ENCODE peak calls at places on chromosomes 16 and 17, in four cellular contexts. One of them, this sample, is unnamed.
A peak's percentile ranks its signal among the peaks of the same experiment; 100 is the strongest.

GRCh38 chr16:65657556-65657955 is 535.7 kb upstream of the CDH11 start:
- DNase-seq in HepG2: no peak
- DNase-seq in GM12878: no peak
- DNase-seq in K562: no peak
- DNase-seq in this sample: no peak

GRCh38 chr16:86718118-86718517 is 139.8 kb downstream of the FOXL1 start:
- DNase-seq in HepG2: no peak
- DNase-seq in GM12878: peak; percentile 3
- DNase-seq in K562: no peak
- DNase-seq in this sample: no peak

GRCh38 chr17:63246344-63246743 is 199.8 kb downstream of the CYB561 start:
- DNase-seq in K562: no peak
- DNase-seq in GM12878: no peak
- DNase-seq in HepG2: no peak
- DNase-seq in this sample: no peak

GRCh38 chr16:88703486-88704309 is 2.5 kb downstream of the RNF166 start:
- DNase-seq in GM12878: no peak
- DNase-seq in HepG2: no peak
- DNase-seq in K562: no peak
- DNase-seq in this sample: no peak

GRCh38 chr16:54927125-54928015 is 3.3 kb upstream of the IRX5 start:
- DNase-seq in K562: no peak
- DNase-seq in GM12878: no peak
- DNase-seq in HepG2: no peak
- DNase-seq in this sample: no peak

GRCh38 chr16:21060027-21060510 is 90.6 kb downstream of the DNAH3 start:
- DNase-seq in GM12878: no peak
- DNase-seq in HepG2: no peak
- DNase-seq in K562: no peak
- DNase-seq in this sample: no peak

GRCh38 chr17:58786586-58787295 is 31.1 kb downstream of the PPM1E start:
- DNase-seq in HepG2: no peak
- DNase-seq in GM12878: no peak
- DNase-seq in K562: no peak
- DNase-seq in this sample: no peak

GRCh38 chr16:78505544-78506371 is 406.3 kb downstream of the WWOX start:
- DNase-seq in HepG2: peak; percentile 80
- DNase-seq in K562: peak; percentile 14
- DNase-seq in GM12878: no peak
- DNase-seq in this sample: peak; percentile 26

GRCh38 chr17:56629450-56630187 is 36.1 kb downstream of the NOG start:
- DNase-seq in HepG2: peak; percentile 10
- DNase-seq in GM12878: no peak
- DNase-seq in K562: peak; percentile 42
- DNase-seq in this sample: peak; percentile 83

GRCh38 chr17:76996741-76997694 is 128.8 kb downstream of the MGAT5B start:
- DNase-seq in GM12878: no peak
- DNase-seq in HepG2: no peak
- DNase-seq in K562: no peak
- DNase-seq in this sample: no peak

GRCh38 chr16:22968931-22969330 is 155.0 kb downstream of the HS3ST2 start:
- DNase-seq in K562: no peak
- DNase-seq in HepG2: no peak
- DNase-seq in GM12878: no peak
- DNase-seq in this sample: no peak

GRCh38 chr16:85798901-85799496 is 345 bp downstream of the EMC8 start:
- DNase-seq in K562: peak; percentile 72
- DNase-seq in HepG2: no peak
- DNase-seq in GM12878: no peak
- DNase-seq in this sample: peak; percentile 48

GRCh38 chr17:81057079-81057730 is 22.3 kb downstream of the BAIAP2 start:
- DNase-seq in HepG2: no peak
- DNase-seq in K562: peak; percentile 95
- DNase-seq in GM12878: no peak
- DNase-seq in this sample: no peak

GRCh38 chr16:47987136-47987535 is 168.7 kb downstream of the ABCC12 start:
- DNase-seq in K562: no peak
- DNase-seq in GM12878: no peak
- DNase-seq in HepG2: no peak
- DNase-seq in this sample: no peak

GRCh38 chr17:27518048-27518447 is 61.8 kb downstream of the KSR1 start:
- DNase-seq in HepG2: no peak
- DNase-seq in K562: no peak
- DNase-seq in GM12878: no peak
- DNase-seq in this sample: no peak

GRCh38 chr17:78323821-78324390 is 36.0 kb downstream of the SOCS3 start:
- DNase-seq in HepG2: no peak
- DNase-seq in K562: no peak
- DNase-seq in GM12878: no peak
- DNase-seq in this sample: no peak

GRCh38 chr16:57147381-57148191 is 38.3 kb downstream of the PSME3IP1 start:
- DNase-seq in HepG2: no peak
- DNase-seq in GM12878: no peak
- DNase-seq in K562: no peak
- DNase-seq in this sample: peak; percentile 65

GRCh38 chr16:52191533-52192134 is 355.3 kb downstream of the TOX3 start:
- DNase-seq in HepG2: peak; percentile 76
- DNase-seq in K562: peak; percentile 69
- DNase-seq in GM12878: peak; percentile 15
- DNase-seq in this sample: peak; percentile 82

GRCh38 chr17:44383363-44383762 is 6.1 kb downstream of the ITGA2B start:
- DNase-seq in K562: no peak
- DNase-seq in HepG2: no peak
- DNase-seq in GM12878: no peak
- DNase-seq in this sample: no peak

GRCh38 chr17:2138768-2139167 is 83.9 kb downstream of the HIC1 start:
- DNase-seq in HepG2: peak; percentile 34
- DNase-seq in K562: peak; percentile 19
- DNase-seq in GM12878: peak; percentile 42
- DNase-seq in this sample: no peak

DNA sequence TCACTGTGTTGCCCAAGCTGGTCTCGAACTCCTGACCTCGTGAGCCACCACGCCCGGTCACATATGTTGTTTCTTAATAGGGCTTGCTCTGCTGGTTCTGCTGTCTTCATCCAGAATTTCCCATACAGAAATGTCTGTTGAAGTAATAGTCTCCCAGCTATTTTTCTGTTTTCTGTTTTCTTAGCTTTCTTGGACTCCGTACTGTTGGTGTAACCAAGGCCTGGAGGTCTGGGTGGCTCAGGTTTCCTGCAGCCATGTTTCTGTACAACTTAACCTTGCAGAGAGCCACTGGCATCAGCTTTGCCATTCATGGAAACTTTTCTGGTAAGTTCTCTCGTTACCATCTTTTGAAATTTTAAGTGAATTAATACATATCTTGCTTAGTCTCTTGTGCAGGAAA is 2.8 kb downstream of the SF3B3 start:
- DNase-seq in GM12878: no peak
- DNase-seq in K562: no peak
- DNase-seq in HepG2: no peak
- DNase-seq in this sample: no peak
- TF ChIP-seq JUNB in GM12878: no peak
- TF ChIP-seq JUNB in K562: no peak
- TF ChIP-seq JUNB in HepG2: no peak
- TF ChIP-seq JUNB in this sample: no peak

GRCh38 chr17:75098861-75099260 is 10.9 kb upstream of the ARMC7 start:
- DNase-seq in K562: no peak
- DNase-seq in GM12878: no peak
- DNase-seq in HepG2: no peak
- DNase-seq in this sample: no peak
- H4K20me1 ChIP-seq in K562: no peaks in the 10 kb centered on the region
- H4K20me1 ChIP-seq in GM12878: no peaks in the 10 kb centered on the region
- H4K20me1 ChIP-seq in HepG2: no peaks in the 10 kb centered on the region
- H4K20me1 ChIP-seq in this sample: no peaks in the 10 kb centered on the region

GRCh38 chr17:12410721-12411120 is 255.0 kb upstream of the MYOCD start:
- DNase-seq in GM12878: no peak
- DNase-seq in K562: no peak
- DNase-seq in HepG2: no peak
- DNase-seq in this sample: no peak

GRCh38 chr17:12403881-12404398 is 261.8 kb upstream of the MYOCD start:
- DNase-seq in K562: no peak
- DNase-seq in HepG2: no peak
- DNase-seq in GM12878: no peak
- DNase-seq in this sample: no peak

GRCh38 chr17:12407495-12407894 is 258.2 kb upstream of the MYOCD start:
- DNase-seq in GM12878: no peak
- DNase-seq in HepG2: no peak
- DNase-seq in K562: no peak
- DNase-seq in this sample: no peak

GRCh38 chr17:12406623-12407228 is 259.0 kb upstream of the MYOCD start:
- DNase-seq in HepG2: no peak
- DNase-seq in K562: no peak
- DNase-seq in GM12878: no peak
- DNase-seq in this sample: no peak

DNA sequence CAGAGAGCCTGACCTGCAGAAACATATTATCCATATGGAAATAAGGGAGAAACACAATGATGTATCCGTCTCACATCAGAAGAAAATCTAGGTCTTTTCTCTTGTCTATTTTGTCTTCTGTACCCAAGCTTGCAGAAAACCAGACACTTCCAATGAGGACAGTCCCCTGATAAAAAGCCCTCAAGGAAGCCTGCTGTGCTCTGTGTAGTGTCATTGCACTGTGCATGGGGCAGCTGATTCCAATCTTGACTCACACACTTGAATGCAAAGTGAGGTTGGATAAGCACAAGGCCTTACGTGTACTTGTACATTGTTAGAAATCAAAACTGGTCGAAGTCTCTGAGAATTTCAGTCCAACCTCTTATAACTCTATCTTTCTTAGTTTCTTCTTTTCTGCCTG is 256.6 kb upstream of the MYOCD start:
- DNase-seq in GM12878: no peak
- DNase-seq in K562: no peak
- DNase-seq in HepG2: no peak
- DNase-seq in this sample: no peak
- TF ChIP-seq POLR2AphosphoS5 in GM12878: no peak
- TF ChIP-seq POLR2AphosphoS5 in K562: no peak
- TF ChIP-seq POLR2AphosphoS5 in HepG2: no peak
- TF ChIP-seq POLR2AphosphoS5 in this sample: no peak

GRCh38 chr16:70689035-70689969 is 3.4 kb upstream of the MTSS2 start:
- DNase-seq in K562: no peak
- DNase-seq in GM12878: no peak
- DNase-seq in HepG2: peak; percentile 87
- DNase-seq in this sample: no peak
- TF ChIP-seq JUNB in K562: no peak
- TF ChIP-seq JUNB in GM12878: no peak
- TF ChIP-seq JUNB in HepG2: no peak
- TF ChIP-seq JUNB in this sample: no peak

This sample was measured in GM23338.